ENCODE peak calls at places on chromosomes 2 and 18, in nine cellular contexts. E is osteocyte; C is posterior cingulate gyrus; F is NCI-H748 treated with DMSO at 0.1 percent for 48 hours; T is fibroblast of the conjunctiva; O is GM12865; S is stimulated activated CD8-positive, alpha-beta memory T cell treated with anti-CD3 and anti-CD28 coated beads, Interleukin-4, amount 100 ng/mL, for 4 hours; X is germinal center; I is MM.1S. Q is an unnamed sample.
A peak's percentile ranks its signal among the peaks of the same experiment; 100 is the strongest.

GRCh38 chr2:85737481-85737880 is 16.3 kb upstream of the ATOH8 start:
- DNase-seq in E (no peak), C (no peak), F (no peak), T (peak; percentile 92), O (no peak), S (no peak), X (no peak), I (no peak), Q (no peak)

GRCh38 chr2:224311226-224311625 is 90.7 kb downstream of the FAM124B start:
- DNase-seq in E (no peak), C (no peak), F (no peak), T (no peak), O (no peak), S (no peak), X (no peak), I (no peak), Q (no peak)

GRCh38 chr18:63263444-63263843 is 56.1 kb downstream of the BCL2 start:
- DNase-seq in E (no peak), C (no peak), F (no peak), T (no peak), O (no peak), S (no peak), X (no peak), I (no peak), Q (no peak)

GRCh38 chr2:156294945-156295580 is 37.5 kb downstream of the NR4A2 start:
- DNase-seq in E (no peak), C (no peak), F (no peak), T (no peak), O (no peak), S (no peak), X (no peak), I (no peak), Q (no peak)

GRCh38 chr2:73762571-73762970 is 17.3 kb downstream of the DUSP11 start:
- DNase-seq in E (no peak), C (no peak), F (no peak), T (no peak), O (no peak), S (no peak), X (no peak), I (no peak), Q (no peak)

GRCh38 chr2:31233216-31233615 is 736 bp upstream of the EHD3 start:
- DNase-seq in E (no peak), C (no peak), F (no peak), T (no peak), O (no peak), S (no peak), X (no peak), I (no peak), Q (no peak)

GRCh38 chr2:72131371-72131891 is 16.2 kb downstream of the CYP26B1 start:
- DNase-seq in E (no peak), C (no peak), F (no peak), T (no peak), O (no peak), S (no peak), X (no peak), I (no peak), Q (no peak)

GRCh38 chr2:108619916-108620620 is 85.8 kb downstream of the LIMS1 start:
- DNase-seq in E (no peak), C (no peak), F (no peak), T (no peak), O (no peak), S (no peak), X (no peak), I (no peak), Q (no peak)

Q was measured in NCI-H524 treated with DMSO at 0.1 percent for 48 hours.